ENCODE peak calls at places on chromosomes 5 and 9, in six cellular contexts. One of them, this sample, is unnamed.

GRCh38 chr9:74521009-74521408 is 23.9 kb downstream of the RORB start:
- DNase-seq in midbrain: no peak
- DNase-seq in M059J: no peak
- DNase-seq in A549: no peak
- DNase-seq in foreskin melanocyte: no peak
- DNase-seq in LHCN-M2: no peak
- DNase-seq in this sample: no peak

GRCh38 chr5:169566202-169566601 is 17.4 kb upstream of the SPDL1 start:
- DNase-seq in A549: no peak
- DNase-seq in foreskin melanocyte: no peak
- DNase-seq in LHCN-M2: no peak
- DNase-seq in M059J: no peak
- DNase-seq in midbrain: no peak
- DNase-seq in this sample: no peak

GRCh38 chr5:99191181-99191775 is 262.5 kb upstream of the CHD1 start:
- DNase-seq in foreskin melanocyte: no peak
- DNase-seq in midbrain: no peak
- DNase-seq in M059J: peak; percentile 3
- DNase-seq in LHCN-M2: no peak
- DNase-seq in A549: no peak
- DNase-seq in this sample: no peak

GRCh38 chr5:148687427-148687826 is 33.1 kb upstream of the HTR4 start:
- DNase-seq in foreskin melanocyte: peak; percentile 4
- DNase-seq in A549: no peak
- DNase-seq in LHCN-M2: peak; percentile 31
- DNase-seq in midbrain: no peak
- DNase-seq in M059J: peak; percentile 31
- DNase-seq in this sample: no peak

GRCh38 chr9:112384690-112385089 is 4.8 kb downstream of the HSDL2 start:
- DNase-seq in LHCN-M2: no peak
- DNase-seq in foreskin melanocyte: no peak
- DNase-seq in midbrain: no peak
- DNase-seq in A549: no peak
- DNase-seq in M059J: no peak
- DNase-seq in this sample: no peak

GRCh38 chr9:114830546-114830945 is 24.7 kb upstream of the TNFSF15 start:
- DNase-seq in LHCN-M2: no peak
- DNase-seq in M059J: no peak
- DNase-seq in midbrain: no peak
- DNase-seq in A549: no peak
- DNase-seq in foreskin melanocyte: no peak
- DNase-seq in this sample: no peak

GRCh38 chr9:95284667-95285066 is 32.8 kb downstream of the FANCC start:
- DNase-seq in midbrain: no peak
- DNase-seq in foreskin melanocyte: no peak
- DNase-seq in LHCN-M2: no peak
- DNase-seq in A549: no peak
- DNase-seq in M059J: no peak
- DNase-seq in this sample: no peak

GRCh38 chr9:6354072-6354686 is 26.0 kb downstream of the TPD52L3 start:
- DNase-seq in M059J: peak; percentile 72
- DNase-seq in LHCN-M2: peak; percentile 84
- DNase-seq in A549: peak; percentile 77
- DNase-seq in foreskin melanocyte: peak; percentile 74
- DNase-seq in midbrain: peak; percentile 68
- DNase-seq in this sample: peak; percentile 76

GRCh38 chr5:44665101-44665701 is 143.5 kb upstream of the MRPS30 start:
- DNase-seq in midbrain: no peak
- DNase-seq in LHCN-M2: peak; percentile 67
- DNase-seq in M059J: peak; percentile 55
- DNase-seq in foreskin melanocyte: no peak
- DNase-seq in A549: no peak
- DNase-seq in this sample: no peak

GRCh38 chr5:66113160-66113559 is 30.9 kb upstream of the SREK1 start:
- DNase-seq in LHCN-M2: peak; percentile 69
- DNase-seq in midbrain: no peak
- DNase-seq in M059J: peak; percentile 93
- DNase-seq in foreskin melanocyte: no peak
- DNase-seq in A549: no peak
- DNase-seq in this sample: no peak

GRCh38 chr5:41925555-41925946 is 470 bp downstream of the FBXO4 start:
- DNase-seq in A549: peak; percentile 9
- DNase-seq in midbrain: peak; percentile 31
- DNase-seq in LHCN-M2: peak; percentile 55
- DNase-seq in M059J: peak; percentile 54
- DNase-seq in foreskin melanocyte: peak; percentile 18
- DNase-seq in this sample: no peak

GRCh38 chr5:87574106-87574505 is 161.4 kb upstream of the CCNH start:
- DNase-seq in A549: no peak
- DNase-seq in midbrain: no peak
- DNase-seq in foreskin melanocyte: no peak
- DNase-seq in M059J: no peak
- DNase-seq in LHCN-M2: no peak
- DNase-seq in this sample: no peak

GRCh38 chr9:124504530-124505005 is 2.6 kb downstream of the NR5A1 start:
- DNase-seq in A549: no peak
- DNase-seq in M059J: no peak
- DNase-seq in LHCN-M2: no peak
- DNase-seq in foreskin melanocyte: no peak
- DNase-seq in midbrain: no peak
- DNase-seq in this sample: no peak

GRCh38 chr5:79493596-79494343 is 20.2 kb downstream of the HOMER1 start:
- DNase-seq in LHCN-M2: peak; percentile 31
- DNase-seq in foreskin melanocyte: no peak
- DNase-seq in A549: no peak
- DNase-seq in M059J: no peak
- DNase-seq in midbrain: no peak
- DNase-seq in this sample: no peak

GRCh38 chr9:116476935-116477381 is 210.1 kb upstream of the TRIM32 start:
- DNase-seq in LHCN-M2: no peak
- DNase-seq in M059J: no peak
- DNase-seq in A549: no peak
- DNase-seq in foreskin melanocyte: no peak
- DNase-seq in midbrain: peak; percentile 43
- DNase-seq in this sample: no peak

GRCh38 chr5:14054965-14055963 is 87.9 kb upstream of the TRIO start:
- DNase-seq in A549: no peak
- DNase-seq in midbrain: no peak
- DNase-seq in foreskin melanocyte: no peak
- DNase-seq in LHCN-M2: peak; percentile 53
- DNase-seq in M059J: peak; percentile 69
- DNase-seq in this sample: no peak

GRCh38 chr5:181263633-181264032 is 2.7 kb upstream of the TRIM52 start:
- DNase-seq in M059J: no peak
- DNase-seq in A549: no peak
- DNase-seq in midbrain: no peak
- DNase-seq in LHCN-M2: no peak
- DNase-seq in foreskin melanocyte: no peak
- DNase-seq in this sample: no peak

GRCh38 chr5:125316913-125317545 is 570.6 kb upstream of the ZNF608 start:
- DNase-seq in midbrain: no peak
- DNase-seq in M059J: no peak
- DNase-seq in foreskin melanocyte: no peak
- DNase-seq in LHCN-M2: no peak
- DNase-seq in A549: no peak
- DNase-seq in this sample: no peak

GRCh38 chr9:136052433-136052880 is 42.6 kb downstream of the NACC2 start:
- DNase-seq in A549: peak; percentile 67
- DNase-seq in LHCN-M2: peak; percentile 43
- DNase-seq in midbrain: peak; percentile 77
- DNase-seq in M059J: peak; percentile 83
- DNase-seq in foreskin melanocyte: peak; percentile 57
- DNase-seq in this sample: peak; percentile 51

GRCh38 chr5:181243521-181244307 is at the start of gene RACK1:
- DNase-seq in foreskin melanocyte: peak; percentile 94
- DNase-seq in M059J: peak; percentile 88
- DNase-seq in LHCN-M2: peak; percentile 91
- DNase-seq in midbrain: no peak
- DNase-seq in A549: peak; percentile 83
- DNase-seq in this sample: peak; percentile 82

GRCh38 chr5:133303298-133303697 is 251.5 kb downstream of the HSPA4 start:
- DNase-seq in foreskin melanocyte: no peak
- DNase-seq in midbrain: no peak
- DNase-seq in A549: no peak
- DNase-seq in LHCN-M2: no peak
- DNase-seq in M059J: no peak
- DNase-seq in this sample: no peak

GRCh38 chr9:133147412-133148271 is 16.1 kb downstream of the GBGT1 start:
- DNase-seq in midbrain: peak; percentile 62
- DNase-seq in LHCN-M2: peak; percentile 36
- DNase-seq in A549: peak; percentile 94
- DNase-seq in M059J: peak; percentile 78
- DNase-seq in foreskin melanocyte: no peak
- DNase-seq in this sample: peak; percentile 88

GRCh38 chr9:79578891-79579290 is 7.1 kb downstream of the TLE4 start:
- DNase-seq in midbrain: no peak
- DNase-seq in A549: no peak
- DNase-seq in LHCN-M2: peak; percentile 89
- DNase-seq in foreskin melanocyte: no peak
- DNase-seq in M059J: no peak
- DNase-seq in this sample: no peak

GRCh38 chr9:114002271-114002985 is 75.7 kb downstream of the AMBP start:
- DNase-seq in M059J: no peak
- DNase-seq in midbrain: no peak
- DNase-seq in foreskin melanocyte: no peak
- DNase-seq in A549: no peak
- DNase-seq in LHCN-M2: no peak
- DNase-seq in this sample: no peak

GRCh38 chr5:37918420-37918819 is 78.6 kb upstream of the GDNF start:
- DNase-seq in A549: no peak
- DNase-seq in foreskin melanocyte: no peak
- DNase-seq in midbrain: no peak
- DNase-seq in M059J: peak; percentile 9
- DNase-seq in LHCN-M2: no peak
- DNase-seq in this sample: no peak

GRCh38 chr5:163915481-163915961 is 410.1 kb downstream of the MAT2B start:
- DNase-seq in M059J: peak; percentile 54
- DNase-seq in midbrain: no peak
- DNase-seq in foreskin melanocyte: no peak
- DNase-seq in A549: no peak
- DNase-seq in LHCN-M2: no peak
- DNase-seq in this sample: no peak

GRCh38 chr5:65364907-65365306 is 116.8 kb downstream of the ADAMTS6 start:
- DNase-seq in LHCN-M2: peak; percentile 57
- DNase-seq in M059J: peak; percentile 35
- DNase-seq in midbrain: no peak
- DNase-seq in A549: no peak
- DNase-seq in foreskin melanocyte: no peak
- DNase-seq in this sample: no peak

GRCh38 chr5:385321-385720 is 57.7 kb upstream of the EXOC3 start:
- DNase-seq in A549: no peak
- DNase-seq in LHCN-M2: no peak
- DNase-seq in foreskin melanocyte: no peak
- DNase-seq in M059J: no peak
- DNase-seq in midbrain: no peak
- DNase-seq in this sample: no peak

GRCh38 chr5:14181299-14181968 is 38.3 kb downstream of the TRIO start:
- DNase-seq in midbrain: no peak
- DNase-seq in A549: no peak
- DNase-seq in LHCN-M2: no peak
- DNase-seq in foreskin melanocyte: no peak
- DNase-seq in M059J: no peak
- DNase-seq in this sample: no peak

GRCh38 chr5:58378613-58379385 is 81.1 kb downstream of the PLK2 start:
- DNase-seq in A549: no peak
- DNase-seq in M059J: peak; percentile 66
- DNase-seq in LHCN-M2: no peak
- DNase-seq in foreskin melanocyte: no peak
- DNase-seq in midbrain: no peak
- DNase-seq in this sample: no peak

GRCh38 chr9:123568691-123569342 is 212.8 kb downstream of the CRB2 start:
- DNase-seq in LHCN-M2: peak; percentile 34
- DNase-seq in M059J: no peak
- DNase-seq in A549: no peak
- DNase-seq in midbrain: no peak
- DNase-seq in foreskin melanocyte: peak; percentile 92
- DNase-seq in this sample: peak; percentile 96

GRCh38 chr9:91817106-91817492 is 132.9 kb downstream of the ROR2 start:
- DNase-seq in midbrain: no peak
- DNase-seq in A549: no peak
- DNase-seq in foreskin melanocyte: no peak
- DNase-seq in LHCN-M2: no peak
- DNase-seq in M059J: no peak
- DNase-seq in this sample: no peak

GRCh38 chr5:31477971-31478370 is 53.9 kb downstream of the DROSHA start:
- DNase-seq in LHCN-M2: no peak
- DNase-seq in M059J: no peak
- DNase-seq in midbrain: no peak
- DNase-seq in foreskin melanocyte: no peak
- DNase-seq in A549: no peak
- DNase-seq in this sample: no peak

GRCh38 chr5:174825587-174825986 is 101.2 kb downstream of the MSX2 start:
- DNase-seq in A549: no peak
- DNase-seq in foreskin melanocyte: no peak
- DNase-seq in LHCN-M2: peak; percentile 87
- DNase-seq in midbrain: no peak
- DNase-seq in M059J: peak; percentile 79
- DNase-seq in this sample: no peak

GRCh38 chr9:86202338-86202882 is 57.0 kb downstream of the C9orf153 start:
- DNase-seq in M059J: peak; percentile 55
- DNase-seq in LHCN-M2: peak; percentile 54
- DNase-seq in A549: peak; percentile 60
- DNase-seq in midbrain: peak; percentile 23
- DNase-seq in foreskin melanocyte: peak; percentile 21
- DNase-seq in this sample: peak; percentile 72

GRCh38 chr9:125886365-125886764 is 139.2 kb downstream of the PBX3 start:
- DNase-seq in M059J: peak; percentile 35
- DNase-seq in LHCN-M2: no peak
- DNase-seq in foreskin melanocyte: no peak
- DNase-seq in midbrain: no peak
- DNase-seq in A549: no peak
- DNase-seq in this sample: no peak

GRCh38 chr5:77430726-77431125 is 61.4 kb downstream of the WDR41 start:
- DNase-seq in foreskin melanocyte: peak; percentile 7
- DNase-seq in midbrain: no peak
- DNase-seq in M059J: peak; percentile 91
- DNase-seq in A549: no peak
- DNase-seq in LHCN-M2: no peak
- DNase-seq in this sample: no peak

GRCh38 chr5:146644811-146645210 is 128.8 kb upstream of the GPR151 start:
- DNase-seq in LHCN-M2: no peak
- DNase-seq in midbrain: no peak
- DNase-seq in A549: no peak
- DNase-seq in foreskin melanocyte: no peak
- DNase-seq in M059J: no peak
- DNase-seq in this sample: no peak

This sample was measured in COLO829.